ENCODE peak calls at places on chromosomes 1 and 21, in four cellular contexts. A is activated naive CD4-positive, alpha-beta T cell treated with anti-CD3 and anti-CD28 coated beads for 36 hours; X is ELF-1; P is HTR-8/SVneo. Y is an unnamed sample.

GRCh38 chr1:243917177-243917862 is 67.3 kb upstream of the AKT3 start:
- DNase-seq in A (peak), X (peak), P (peak), Y (no peak)

GRCh38 chr1:27071049-27071416 is 58.4 kb upstream of the TENT5B start:
- DNase-seq in A (no peak), X (peak), P (no peak), Y (no peak)

GRCh38 chr21:42161957-42162681 is 56.8 kb upstream of the ABCG1 start:
- DNase-seq in A (peak), X (no peak), P (no peak), Y (no peak)

GRCh38 chr1:117045644-117046043 is 14.5 kb upstream of the TTF2 start:
- DNase-seq in A (no peak), X (no peak), P (no peak), Y (no peak)

GRCh38 chr1:2232916-2233438 is 4.9 kb downstream of the SKI start:
- DNase-seq in A (no peak), X (no peak), P (no peak), Y (no peak)

GRCh38 chr1:210899676-210900075 is 234.3 kb downstream of the KCNH1 start:
- DNase-seq in A (no peak), X (no peak), P (no peak), Y (no peak)

GRCh38 chr1:207336559-207337467 is 15.3 kb downstream of the CD55 start:
- DNase-seq in A (peak), X (no peak), P (no peak), Y (no peak)

GRCh38 chr1:204791453-204792366 is 79.0 kb upstream of the NFASC start:
- DNase-seq in A (peak), X (peak), P (peak), Y (peak)

GRCh38 chr1:7117599-7118281 is 332.5 kb downstream of the CAMTA1 start:
- DNase-seq in A (no peak), X (peak), P (peak), Y (peak)

Y was measured in tibial artery.